ENCODE peak calls at places on chromosomes 2 and 18, in five cellular contexts. E, H, I, N and Y are unnamed samples.

GRCh38 chr2:150101947-150102346 is 385.5 kb downstream of the RND3 start:
- DNase-seq in H (no peak), I (no peak), E (no peak), N (no peak), Y (no peak)

GRCh38 chr2:174546519-174547506 is 50.8 kb downstream of the WIPF1 start:
- DNase-seq in I (no peak), N (peak), H (no peak), E (peak), Y (peak)

GRCh38 chr2:233387667-233388528 is 33.6 kb downstream of the DGKD start:
- DNase-seq in I (no peak), H (peak), E (no peak), N (peak), Y (no peak)

GRCh38 chr2:56456791-56457190 is 273.0 kb downstream of the CCDC85A start:
- DNase-seq in I (no peak), E (no peak), N (no peak), H (no peak), Y (no peak)

GRCh38 chr2:106193491-106193976 is 567 bp downstream of the UXS1 start:
- DNase-seq in N (peak), H (peak), I (peak), E (peak), Y (no peak)

GRCh38 chr2:216017365-216017764 is 4.0 kb upstream of the MREG start:
- DNase-seq in N (peak), H (no peak), I (no peak), E (peak), Y (no peak)

GRCh38 chr2:170189757-170190156 is 11.8 kb downstream of the MYO3B start:
- DNase-seq in I (no peak), H (no peak), E (no peak), N (no peak), Y (no peak)

GRCh38 chr2:85181093-85181685 is 48.0 kb downstream of the TCF7L1 start:
- DNase-seq in N (no peak), E (no peak), H (no peak), I (no peak), Y (no peak)

GRCh38 chr18:50190236-50190635 is 4.7 kb downstream of the MYO5B start:
- DNase-seq in E (no peak), N (peak), I (no peak), H (no peak), Y (no peak)

GRCh38 chr18:72847134-72847533 is 20.7 kb downstream of the NETO1 start:
- DNase-seq in H (no peak), I (no peak), N (peak), E (no peak), Y (no peak)

GRCh38 chr2:105038383-105039061 is 653 bp downstream of the MRPS9 start:
- DNase-seq in H (no peak), E (peak), I (no peak), N (peak), Y (no peak)

GRCh38 chr2:65212115-65212514 is 15.5 kb upstream of the ACTR2 start:
- DNase-seq in I (no peak), H (no peak), E (no peak), N (no peak), Y (no peak)

GRCh38 chr2:27911458-27912210 is 21.1 kb downstream of the BABAM2 start:
- DNase-seq in N (no peak), I (no peak), H (no peak), E (no peak), Y (no peak)

GRCh38 chr2:225120175-225120574 is 77.9 kb upstream of the DOCK10 start:
- DNase-seq in N (peak), E (no peak), H (no peak), I (no peak), Y (no peak)

GRCh38 chr2:9985531-9985930 is 34.0 kb downstream of the GRHL1 start:
- DNase-seq in I (no peak), N (peak), E (no peak), H (no peak), Y (no peak)

GRCh38 chr2:211347328-211347727 is 790.9 kb downstream of the CPS1 start:
- DNase-seq in H (no peak), N (no peak), I (no peak), E (no peak), Y (no peak)

GRCh38 chr18:40179647-40180175 is 1775.3 kb upstream of the PIK3C3 start:
- DNase-seq in E (no peak), H (no peak), N (no peak), I (no peak), Y (no peak)

GRCh38 chr18:58221060-58221725 is 177.2 kb downstream of the NEDD4L start:
- DNase-seq in E (no peak), N (peak), I (no peak), H (no peak), Y (no peak)

GRCh38 chr18:13222371-13223281 is 4.1 kb downstream of the LDLRAD4 start:
- DNase-seq in I (no peak), N (peak), H (peak), E (no peak), Y (no peak)

GRCh38 chr2:139031722-139032121 is 251.5 kb upstream of the NXPH2 start:
- DNase-seq in E (no peak), H (no peak), I (no peak), N (no peak), Y (no peak)

GRCh38 chr18:5527603-5528002 is 16.2 kb downstream of the EPB41L3 start:
- DNase-seq in I (no peak), E (no peak), N (peak), H (no peak), Y (no peak)

GRCh38 chr2:59726226-59726800 is 827.1 kb downstream of the BCL11A start:
- DNase-seq in E (no peak), I (no peak), N (no peak), H (no peak), Y (no peak)